ENCODE peak calls at places on chromosomes 3 and 15, in nine cellular contexts. Z, D, N, L, F, I, Y, K and W are unnamed samples.

GRCh38 chr3:63344676-63345075 is 66.6 kb downstream of the SYNPR start:
- DNase-seq in Z (no peak), D (no peak), N (no peak), L (no peak), F (no peak), I (no peak), Y (no peak), K (no peak), W (no peak)

GRCh38 chr15:56678562-56678961 is 54.7 kb downstream of the ZNF280D start:
- DNase-seq in Z (no peak), D (no peak), N (no peak), L (no peak), F (no peak), I (no peak), Y (no peak), K (no peak), W (no peak)

GRCh38 chr3:179071161-179071568 is 444 bp downstream of the ZMAT3 start:
- DNase-seq in Z (peak), D (peak), N (peak), L (peak), F (no peak), I (peak), Y (peak), K (peak), W (no peak)

GRCh38 chr3:169929830-169930519 is 18.6 kb downstream of the SAMD7 start:
- DNase-seq in Z (no peak), D (no peak), N (no peak), L (no peak), F (no peak), I (no peak), Y (no peak), K (no peak), W (no peak)

GRCh38 chr3:64267774-64268604 is 42.7 kb upstream of the PRICKLE2 start:
- DNase-seq in Z (peak), D (no peak), N (no peak), L (peak), F (no peak), I (peak), Y (peak), K (peak), W (no peak)

GRCh38 chr15:31400222-31400927 is 73.7 kb downstream of the KLF13 start:
- DNase-seq in Z (no peak), D (no peak), N (no peak), L (no peak), F (no peak), I (no peak), Y (no peak), K (no peak), W (no peak)

GRCh38 chr3:87755852-87756251 is 303.0 kb downstream of the CGGBP1 start:
- DNase-seq in Z (no peak), D (no peak), N (no peak), L (no peak), F (no peak), I (no peak), Y (no peak), K (no peak), W (no peak)

GRCh38 chr3:499362-499761 is 302.8 kb downstream of the CHL1 start:
- DNase-seq in Z (no peak), D (no peak), N (no peak), L (no peak), F (no peak), I (no peak), Y (no peak), K (no peak), W (no peak)